ENCODE peak calls at places on chromosomes 11 and 22, in six cellular contexts. I is fibroblast of mammary gland, U is heart right ventricle, N is endodermal cell, D is foreskin fibroblast, L is mucosa of descending colon. Z is an unnamed sample.

GRCh38 chr22:45036154-45036553 is 26.3 kb upstream of the PHF21B start:
- DNase-seq in I (peak; percentile 45), U (no peak), N (no peak), D (no peak), L (no peak), Z (no peak)

GRCh38 chr11:117986981-117987495 is 844 bp downstream of the IL10RA start:
- DNase-seq in I (peak; percentile 29), U (no peak), N (peak; percentile 39), D (peak; percentile 7), L (no peak), Z (no peak)

GRCh38 chr11:111336582-111337256 is 38.4 kb downstream of the POU2AF3 start:
- DNase-seq in I (peak; percentile 93), U (no peak), N (peak; percentile 76), D (peak; percentile 62), L (no peak), Z (peak; percentile 94)

GRCh38 chr22:33315954-33316353 is 257.8 kb upstream of the SYN3 start:
- DNase-seq in I (no peak), U (no peak), N (no peak), D (no peak), L (no peak), Z (no peak)

GRCh38 chr11:120550007-120550406 is 38.5 kb downstream of the GRIK4 start:
- DNase-seq in I (no peak), U (no peak), N (no peak), D (no peak), L (no peak), Z (no peak)

GRCh38 chr11:6693342-6694228 is 10.4 kb upstream of the MRPL17 start:
- DNase-seq in I (peak; percentile 97), U (no peak), N (no peak), D (peak; percentile 90), L (no peak), Z (peak; percentile 68)

GRCh38 chr11:35014352-35014751 is 97.9 kb downstream of the PDHX start:
- DNase-seq in I (peak; percentile 93), U (no peak), N (no peak), D (peak; percentile 89), L (no peak), Z (peak; percentile 67)

GRCh38 chr11:121063728-121064127 is 37.3 kb upstream of the TECTA start:
- DNase-seq in I (peak; percentile 11), U (no peak), N (peak; percentile 42), D (no peak), L (no peak), Z (no peak)

GRCh38 chr22:24429411-24430365 is 2.3 kb downstream of the ADORA2A start:
- DNase-seq in I (no peak), U (peak; percentile 69), N (no peak), D (peak; percentile 34), L (peak; percentile 52), Z (no peak)

GRCh38 chr11:95835768-95836488 is 45.6 kb downstream of the CEP57 start:
- DNase-seq in I (peak; percentile 90), U (no peak), N (peak; percentile 84), D (peak; percentile 71), L (peak; percentile 50), Z (peak; percentile 83)

GRCh38 chr11:72848846-72849466 is 34.7 kb downstream of the ATG16L2 start:
- DNase-seq in I (peak; percentile 57), U (no peak), N (peak; percentile 80), D (peak; percentile 22), L (peak; percentile 41), Z (no peak)

GRCh38 chr11:42239102-42239501 is 779.6 kb upstream of the LRRC4C start:
- DNase-seq in I (peak; percentile 88), U (no peak), N (no peak), D (no peak), L (no peak), Z (peak; percentile 17)

GRCh38 chr11:123428221-123428631 is 1.8 kb upstream of the GRAMD1B start:
- DNase-seq in I (no peak), U (no peak), N (no peak), D (no peak), L (no peak), Z (no peak)

GRCh38 chr22:42520663-42521546 is 1.3 kb upstream of the RRP7A start:
- DNase-seq in I (peak; percentile 22), U (no peak), N (no peak), D (no peak), L (no peak), Z (no peak)

GRCh38 chr22:19818264-19819208 is 36.1 kb downstream of the GNB1L start:
- DNase-seq in I (no peak), U (no peak), N (peak; percentile 38), D (no peak), L (no peak), Z (no peak)

GRCh38 chr11:17828311-17828751 is 93.8 kb downstream of the KCNC1 start:
- DNase-seq in I (peak; percentile 74), U (peak; percentile 37), N (no peak), D (peak; percentile 67), L (peak; percentile 37), Z (no peak)

GRCh38 chr22:30250713-30251267 is 4.2 kb upstream of the LIF start:
- DNase-seq in I (peak; percentile 55), U (no peak), N (no peak), D (peak; percentile 68), L (no peak), Z (no peak)

GRCh38 chr11:69293819-69294505 is at the start of gene MYEOV:
- DNase-seq in I (peak; percentile 55), U (no peak), N (peak; percentile 93), D (no peak), L (peak; percentile 90), Z (no peak)

GRCh38 chr11:68867067-68867466 is 25.4 kb upstream of the CPT1A start:
- DNase-seq in I (no peak), U (no peak), N (no peak), D (no peak), L (no peak), Z (no peak)

GRCh38 chr11:120748485-120748814 is 236.9 kb downstream of the GRIK4 start:
- DNase-seq in I (no peak), U (no peak), N (no peak), D (no peak), L (no peak), Z (no peak)

GRCh38 chr22:43299736-43300135 is 43.4 kb downstream of the SCUBE1 start:
- DNase-seq in I (no peak), U (no peak), N (no peak), D (no peak), L (no peak), Z (no peak)

GRCh38 chr11:11620966-11621880 is 582 bp downstream of the GALNT18 start:
- DNase-seq in I (peak; percentile 26), U (peak; percentile 50), N (peak; percentile 65), D (peak; percentile 18), L (peak; percentile 46), Z (no peak)

GRCh38 chr11:3134218-3134621 is 30.9 kb downstream of the OSBPL5 start:
- DNase-seq in I (no peak), U (peak; percentile 10), N (peak; percentile 30), D (no peak), L (peak; percentile 17), Z (no peak)

GRCh38 chr22:17436981-17437410 is 67.7 kb downstream of the CECR2 start:
- DNase-seq in I (no peak), U (no peak), N (peak; percentile 82), D (no peak), L (no peak), Z (no peak)

GRCh38 chr11:134365011-134365925 is 33.5 kb downstream of the GLB1L2 start:
- DNase-seq in I (no peak), U (no peak), N (no peak), D (no peak), L (peak; percentile 14), Z (no peak)

DNA sequence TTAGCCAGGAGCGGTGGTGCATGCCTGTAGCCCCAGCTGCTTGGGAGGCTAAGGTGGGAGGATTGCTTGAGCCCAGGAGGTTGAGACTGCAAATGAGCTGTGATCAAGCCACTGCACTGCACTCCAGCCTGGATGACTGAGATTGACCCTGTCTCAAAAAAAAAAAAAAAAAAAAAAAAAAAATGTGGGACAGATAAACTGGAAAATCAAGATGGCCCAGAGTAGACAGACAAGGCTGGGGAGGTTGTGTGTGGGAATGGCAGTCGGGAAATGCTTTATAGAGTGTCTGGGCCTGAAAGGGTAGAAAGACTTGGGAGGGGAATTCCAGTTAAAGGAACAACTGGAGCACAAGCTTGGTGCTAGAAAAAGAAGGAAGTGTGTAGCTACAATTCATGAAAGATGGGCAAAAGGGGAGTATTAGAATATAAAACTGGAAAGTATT is 18.2 kb upstream of the WDR74 start:
- DNase-seq in I (no peak), U (no peak), N (no peak), D (no peak), L (no peak), Z (no peak)
- H3K4me3 ChIP-seq in I (peak overlapping the region; percentile 6), U (no peak overlapping the region), N (peak overlapping the region; percentile 96), D (no peak overlapping the region), L (no peak overlapping the region), Z (no peak overlapping the region)

GRCh38 chr11:13487661-13488030 is 8.2 kb downstream of the PTH start:
- DNase-seq in I (peak; percentile 1), U (no peak), N (peak; percentile 81), D (no peak), L (no peak), Z (no peak)
- TF ChIP-seq CTCF in I (peak; percentile 29), U (peak; percentile 9), N (peak; percentile 66), D (no peak), L (peak; percentile 10), Z (peak; percentile 23)

GRCh38 chr11:67283490-67283963 is 5.6 kb upstream of the ANKRD13D start:
- DNase-seq in I (no peak), U (peak; percentile 20), N (no peak), D (no peak), L (peak; percentile 25), Z (no peak)

GRCh38 chr11:67285541-67286498 is 3.3 kb upstream of the ANKRD13D start:
- DNase-seq in I (no peak), U (peak; percentile 23), N (no peak), D (no peak), L (peak; percentile 40), Z (no peak)

GRCh38 chr11:67282876-67283371 is 6.2 kb upstream of the ANKRD13D start:
- DNase-seq in I (no peak), U (peak; percentile 10), N (no peak), D (no peak), L (peak; percentile 24), Z (no peak)

GRCh38 chr11:67286621-67287333 is 2.3 kb upstream of the ANKRD13D start:
- DNase-seq in I (no peak), U (peak; percentile 21), N (no peak), D (no peak), L (peak; percentile 58), Z (no peak)

GRCh38 chr11:67284811-67285540 is 4.1 kb upstream of the ANKRD13D start:
- DNase-seq in I (no peak), U (peak; percentile 14), N (no peak), D (no peak), L (peak; percentile 31), Z (no peak)
- H3K4me3 ChIP-seq in I (no peak overlapping the region), U (no peak overlapping the region), N (no peak overlapping the region), D (no peak overlapping the region), L (no peak overlapping the region), Z (no peak overlapping the region)

DNA sequence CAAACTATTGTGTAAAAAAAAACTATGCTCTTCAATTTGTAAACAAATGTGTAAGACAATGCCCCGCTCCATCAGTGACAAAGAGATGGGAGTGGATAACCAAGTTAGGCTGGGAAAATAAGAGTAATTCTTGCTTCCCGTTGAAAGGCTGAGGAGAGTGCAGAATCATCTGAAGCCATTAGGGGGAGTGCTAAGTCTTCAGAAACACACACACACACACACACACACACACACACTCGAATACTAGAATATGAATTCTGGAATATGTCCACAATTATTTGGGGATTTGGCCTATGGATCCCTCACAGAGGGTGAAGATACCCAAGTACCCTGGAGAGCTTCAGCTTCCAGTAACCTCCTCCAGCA is 27.8 kb upstream of the ROBO3 start:
- DNase-seq in I (peak; percentile 91), U (no peak), N (peak; percentile 72), D (peak; percentile 82), L (no peak), Z (peak; percentile 81)
- TF ChIP-seq CTCF in I (peak; percentile 73), U (no peak), N (no peak), D (peak; percentile 81), L (no peak), Z (peak; percentile 76)

GRCh38 chr11:1574256-1575242 is 2.5 kb upstream of the DUSP8 start:
- DNase-seq in I (peak; percentile 17), U (peak; percentile 59), N (peak; percentile 86), D (peak; percentile 34), L (peak; percentile 87), Z (no peak)
- H3K4me3 ChIP-seq in I (no peak overlapping the region), U (peak overlapping the region; percentile 70), N (peak overlapping the region; percentile 72), D (no peak overlapping the region), L (peak overlapping the region; percentile 16), Z (no peak overlapping the region)